ENCODE peak calls at places on chromosomes 7 and 10, in six cellular contexts. W, P, G, X, R and A are unnamed samples.
A peak's percentile ranks its signal among the peaks of the same experiment; 100 is the strongest.

GRCh38 chr7:33979807-33980355 is 74.5 kb downstream of the BMPER start:
- ATAC-seq in W (no peak), P (peak; percentile 91), X (no peak), G (no peak), R (no peak), A (no peak)

GRCh38 chr7:134752006-134752760 is 27.3 kb upstream of the CALD1 start:
- ATAC-seq in R (no peak), G (no peak), P (peak; percentile 81), X (no peak), W (no peak), A (peak; percentile 76)

GRCh38 chr7:29807179-29807841 is 1.0 kb downstream of the WIPF3 start:
- ATAC-seq in X (no peak), P (no peak), R (no peak), W (no peak), G (no peak), A (peak; percentile 61)

GRCh38 chr10:104347295-104348045 is 6.2 kb upstream of the CFAP58 start:
- ATAC-seq in X (no peak), W (no peak), G (no peak), P (no peak), R (no peak), A (no peak)

GRCh38 chr10:94088926-94089381 is 95.2 kb downstream of the PLCE1 start:
- ATAC-seq in P (peak; percentile 74), R (no peak), X (peak; percentile 79), W (no peak), G (no peak), A (peak; percentile 49)

GRCh38 chr7:119664601-119665000 is 608.4 kb upstream of the KCND2 start:
- ATAC-seq in G (no peak), R (no peak), P (peak; percentile 97), X (no peak), W (no peak), A (no peak)

GRCh38 chr7:119969763-119970162 is 303.2 kb upstream of the KCND2 start:
- ATAC-seq in W (no peak), P (no peak), X (no peak), R (no peak), G (no peak), A (no peak)

GRCh38 chr10:113058175-113058961 is 108.3 kb downstream of the TCF7L2 start:
- ATAC-seq in G (no peak), R (no peak), P (peak; percentile 79), W (no peak), X (peak; percentile 24), A (no peak)

GRCh38 chr7:52825611-52826010 is 209.8 kb upstream of the POM121L12 start:
- ATAC-seq in X (no peak), R (no peak), W (no peak), G (no peak), P (no peak), A (no peak)

GRCh38 chr7:30864146-30864545 is 47.5 kb upstream of the AQP1 start:
- ATAC-seq in X (peak; percentile 59), R (no peak), G (no peak), P (no peak), W (no peak), A (no peak)

GRCh38 chr10:21975378-21975990 is 28.0 kb downstream of the DNAJC1 start:
- ATAC-seq in G (no peak), R (no peak), X (no peak), W (no peak), P (no peak), A (no peak)

GRCh38 chr7:125336326-125336725 is 406.7 kb upstream of the POT1 start:
- ATAC-seq in X (no peak), G (no peak), W (no peak), P (no peak), R (no peak), A (no peak)

GRCh38 chr10:26662864-26663263 is 34.6 kb upstream of the PDSS1 start:
- ATAC-seq in X (no peak), W (no peak), P (no peak), G (no peak), R (no peak), A (no peak)

GRCh38 chr7:101216860-101217387 is 457 bp downstream of the PLOD3 start:
- ATAC-seq in R (peak; percentile 4), W (peak; percentile 3), X (no peak), P (peak; percentile 5), G (no peak), A (peak; percentile 7)

GRCh38 chr10:102645388-102645740 is 1.1 kb downstream of the TRIM8 start:
- ATAC-seq in R (no peak), P (no peak), G (peak; percentile 1), X (peak; percentile 35), W (no peak), A (peak; percentile 9)

GRCh38 chr7:70785427-70785826 is 346.5 kb upstream of the GALNT17 start:
- ATAC-seq in W (no peak), X (peak; percentile 71), P (peak; percentile 58), G (no peak), R (no peak), A (peak; percentile 94)

GRCh38 chr10:85575441-85575840 is 791.2 kb downstream of the GRID1 start:
- ATAC-seq in R (no peak), G (no peak), P (no peak), W (no peak), X (no peak), A (no peak)

GRCh38 chr7:109751241-109751640 is 1181.6 kb downstream of the DNAJB9 start:
- ATAC-seq in W (no peak), G (no peak), R (no peak), P (peak; percentile 68), X (no peak), A (no peak)

GRCh38 chr7:43112088-43112940 is at the start of gene HECW1:
- ATAC-seq in R (no peak), X (no peak), W (no peak), G (no peak), P (peak; percentile 7), A (peak; percentile 18)

GRCh38 chr10:26413375-26413774 is 24.8 kb upstream of the APBB1IP start:
- ATAC-seq in W (no peak), X (no peak), P (no peak), G (no peak), R (no peak), A (no peak)